ENCODE peak calls at places on chromosomes 7 and 10, in nine cellular contexts. Q is sigmoid colon, B is stomach, U is GM12891, D is prostate gland, I is endothelial cell of umbilical vein, F is HCT116, Z is upper lobe of left lung, X is GM12892. O is an unnamed sample.

GRCh38 chr7:128833148-128833938 is 3.1 kb downstream of the FLNC start:
- DNase-seq in Q (peak), B (no peak), U (no peak), D (no peak), I (peak), F (no peak), Z (peak), X (peak), O (peak)

GRCh38 chr7:116223598-116223997 is 13.3 kb downstream of the TES start:
- DNase-seq in Q (no peak), B (no peak), U (no peak), D (no peak), I (no peak), F (no peak), Z (no peak), X (no peak), O (no peak)

GRCh38 chr10:117968354-117969182 is 78.2 kb downstream of the RAB11FIP2 start:
- DNase-seq in Q (no peak), B (no peak), U (no peak), D (no peak), I (no peak), F (no peak), Z (peak), X (no peak), O (no peak)

GRCh38 chr10:775245-776075 is 86.0 kb upstream of the DIP2C start:
- DNase-seq in Q (peak), B (peak), U (no peak), D (no peak), I (no peak), F (no peak), Z (no peak), X (no peak), O (no peak)

GRCh38 chr10:132099701-132100481 is 34.1 kb downstream of the JAKMIP3 start:
- DNase-seq in Q (no peak), B (peak), U (no peak), D (no peak), I (no peak), F (no peak), Z (no peak), X (no peak), O (peak)

GRCh38 chr7:85177316-85177715 is 9.5 kb downstream of the SEMA3D start:
- DNase-seq in Q (no peak), B (no peak), U (no peak), D (no peak), I (no peak), F (no peak), Z (no peak), X (no peak), O (no peak)

GRCh38 chr10:3452234-3452633 is 279.7 kb upstream of the PITRM1 start:
- DNase-seq in Q (no peak), B (no peak), U (no peak), D (no peak), I (peak), F (no peak), Z (no peak), X (no peak), O (no peak)

GRCh38 chr10:33706191-33706590 is 371.7 kb upstream of the NRP1 start:
- DNase-seq in Q (peak), B (no peak), U (no peak), D (no peak), I (no peak), F (no peak), Z (no peak), X (no peak), O (no peak)

GRCh38 chr7:157980774-157981173 is 606.8 kb downstream of the PTPRN2 start:
- DNase-seq in Q (peak), B (no peak), U (no peak), D (no peak), I (no peak), F (no peak), Z (no peak), X (no peak), O (peak)

GRCh38 chr10:63268139-63268797 is 135.1 kb downstream of the NRBF2 start:
- DNase-seq in Q (no peak), B (no peak), U (no peak), D (no peak), I (no peak), F (no peak), Z (no peak), X (no peak), O (no peak)

GRCh38 chr10:61901829-61902447 is 439 bp downstream of the ARID5B start:
- DNase-seq in Q (no peak), B (no peak), U (no peak), D (no peak), I (no peak), F (no peak), Z (peak), X (no peak), O (no peak)

GRCh38 chr7:138338361-138338760 is 121.7 kb upstream of the TRIM24 start:
- DNase-seq in Q (peak), B (peak), U (no peak), D (no peak), I (peak), F (no peak), Z (no peak), X (no peak), O (no peak)

GRCh38 chr10:76303682-76304316 is 872.4 kb downstream of the LRMDA start:
- DNase-seq in Q (peak), B (peak), U (no peak), D (peak), I (peak), F (peak), Z (no peak), X (no peak), O (no peak)

GRCh38 chr10:28965937-28966336 is 288.6 kb downstream of the BAMBI start:
- DNase-seq in Q (no peak), B (no peak), U (no peak), D (no peak), I (no peak), F (no peak), Z (no peak), X (no peak), O (no peak)
- TF ChIP-seq POLR2AphosphoS5 in Q (no peak), B (no peak), U (no peak), D (no peak), I (no peak), F (no peak), Z (no peak), X (no peak), O (no peak)

DNA sequence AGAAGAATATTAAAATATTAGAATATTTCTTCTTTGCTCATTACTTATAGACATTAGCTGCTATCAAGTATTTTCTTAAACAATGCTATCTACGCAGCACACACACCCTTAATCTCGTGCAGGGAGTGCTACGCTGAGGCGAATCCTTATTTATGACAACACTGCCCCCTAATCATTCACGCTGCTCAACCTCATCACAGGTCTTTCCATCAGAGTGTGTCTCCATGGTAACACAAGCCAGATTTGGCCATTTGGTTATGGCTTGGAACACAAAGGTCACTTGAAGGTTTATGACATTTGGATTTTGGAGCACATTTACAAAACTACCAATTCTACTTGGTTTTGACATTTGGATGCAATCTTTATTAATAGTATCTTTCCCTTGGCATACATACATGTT is 45.4 kb upstream of the MYO3A start:
- DNase-seq in Q (no peak), B (no peak), U (no peak), D (no peak), I (no peak), F (no peak), Z (no peak), X (no peak), O (no peak)
- TF ChIP-seq POLR2AphosphoS5 in Q (no peak), B (no peak), U (no peak), D (no peak), I (no peak), F (no peak), Z (no peak), X (no peak), O (no peak)

GRCh38 chr10:79446451-79447020 is 1.1 kb upstream of the ZCCHC24 start:
- DNase-seq in Q (peak), B (peak), U (no peak), D (peak), I (peak), F (no peak), Z (peak), X (no peak), O (peak)
- TF ChIP-seq POLR2AphosphoS5 in Q (peak), B (peak), U (no peak), D (no peak), I (no peak), F (no peak), Z (peak), X (no peak), O (peak)

GRCh38 chr10:43394868-43395267 is 14.1 kb downstream of the HNRNPF start:
- DNase-seq in Q (peak), B (no peak), U (no peak), D (no peak), I (no peak), F (no peak), Z (no peak), X (no peak), O (peak)

GRCh38 chr10:43398939-43399871 is 9.8 kb downstream of the HNRNPF start:
- DNase-seq in Q (peak), B (no peak), U (no peak), D (no peak), I (no peak), F (no peak), Z (no peak), X (no peak), O (no peak)

GRCh38 chr10:43395571-43396060 is 13.4 kb downstream of the HNRNPF start:
- DNase-seq in Q (peak), B (no peak), U (no peak), D (no peak), I (peak), F (no peak), Z (peak), X (no peak), O (peak)

GRCh38 chr10:43396061-43396927 is 12.7 kb downstream of the HNRNPF start:
- DNase-seq in Q (peak), B (peak), U (peak), D (peak), I (peak), F (no peak), Z (peak), X (peak), O (peak)

GRCh38 chr10:43396928-43397624 is 11.9 kb downstream of the HNRNPF start:
- DNase-seq in Q (peak), B (peak), U (peak), D (peak), I (peak), F (peak), Z (peak), X (peak), O (peak)
- TF ChIP-seq POLR2AphosphoS5 in Q (peak), B (peak), U (peak), D (peak), I (peak), F (peak), Z (peak), X (peak), O (peak)

GRCh38 chr10:59079386-59080226 is 96.8 kb upstream of the PHYHIPL start:
- DNase-seq in Q (no peak), B (no peak), U (no peak), D (no peak), I (peak), F (peak), Z (no peak), X (no peak), O (no peak)
- TF ChIP-seq POLR2AphosphoS5 in Q (no peak), B (peak), U (no peak), D (no peak), I (no peak), F (no peak), Z (no peak), X (no peak), O (no peak)

GRCh38 chr10:119409906-119410305 is 132.6 kb downstream of the RGS10 start:
- DNase-seq in Q (peak), B (peak), U (no peak), D (no peak), I (peak), F (no peak), Z (peak), X (no peak), O (peak)
- TF ChIP-seq POLR2AphosphoS5 in Q (peak), B (peak), U (no peak), D (no peak), I (peak), F (no peak), Z (peak), X (no peak), O (peak)